ENCODE peak calls at places on chromosomes 7 and 10, in nine cellular contexts. One of them, this sample, is unnamed.

GRCh38 chr10:103800789-103801540 is 54.4 kb downstream of the SH3PXD2A start:
- DNase-seq in H9: no peak
- DNase-seq in cardiac septum: no peak
- DNase-seq in GM19239: peak
- DNase-seq in mammary epithelial cell: peak
- DNase-seq in GM04504: no peak
- DNase-seq in heart right ventricle: no peak
- DNase-seq in stimulated activated CD4-positive, alpha-beta T cell treated with anti-CD3 and anti-CD28 coated beads, Interleukin-4, amount 100 ng/mL, for 4 hours: no peak
- DNase-seq in naive thymus-derived CD4-positive, alpha-beta T cell: no peak
- DNase-seq in this sample: peak

GRCh38 chr10:22285130-22285529 is 31.1 kb upstream of the COMMD3 start:
- DNase-seq in H9: no peak
- DNase-seq in cardiac septum: no peak
- DNase-seq in GM19239: no peak
- DNase-seq in mammary epithelial cell: no peak
- DNase-seq in GM04504: no peak
- DNase-seq in heart right ventricle: no peak
- DNase-seq in stimulated activated CD4-positive, alpha-beta T cell treated with anti-CD3 and anti-CD28 coated beads, Interleukin-4, amount 100 ng/mL, for 4 hours: no peak
- DNase-seq in naive thymus-derived CD4-positive, alpha-beta T cell: no peak
- DNase-seq in this sample: no peak

GRCh38 chr10:51266496-51266895 is 192.2 kb downstream of the PRKG1 start:
- DNase-seq in H9: no peak
- DNase-seq in cardiac septum: no peak
- DNase-seq in GM19239: no peak
- DNase-seq in mammary epithelial cell: no peak
- DNase-seq in GM04504: no peak
- DNase-seq in heart right ventricle: no peak
- DNase-seq in stimulated activated CD4-positive, alpha-beta T cell treated with anti-CD3 and anti-CD28 coated beads, Interleukin-4, amount 100 ng/mL, for 4 hours: no peak
- DNase-seq in naive thymus-derived CD4-positive, alpha-beta T cell: no peak
- DNase-seq in this sample: no peak

GRCh38 chr7:157427811-157428553 is 91.2 kb downstream of the DNAJB6 start:
- DNase-seq in H9: no peak
- DNase-seq in cardiac septum: peak
- DNase-seq in GM19239: no peak
- DNase-seq in mammary epithelial cell: no peak
- DNase-seq in GM04504: no peak
- DNase-seq in heart right ventricle: no peak
- DNase-seq in stimulated activated CD4-positive, alpha-beta T cell treated with anti-CD3 and anti-CD28 coated beads, Interleukin-4, amount 100 ng/mL, for 4 hours: no peak
- DNase-seq in naive thymus-derived CD4-positive, alpha-beta T cell: no peak
- DNase-seq in this sample: no peak

GRCh38 chr10:24519950-24520349 is 203.7 kb downstream of the ARHGAP21 start:
- DNase-seq in H9: peak
- DNase-seq in cardiac septum: no peak
- DNase-seq in GM19239: no peak
- DNase-seq in mammary epithelial cell: no peak
- DNase-seq in GM04504: no peak
- DNase-seq in heart right ventricle: no peak
- DNase-seq in stimulated activated CD4-positive, alpha-beta T cell treated with anti-CD3 and anti-CD28 coated beads, Interleukin-4, amount 100 ng/mL, for 4 hours: peak
- DNase-seq in naive thymus-derived CD4-positive, alpha-beta T cell: peak
- DNase-seq in this sample: peak

GRCh38 chr10:71548494-71548846 is 151.8 kb downstream of the CDH23 start:
- DNase-seq in H9: no peak
- DNase-seq in cardiac septum: no peak
- DNase-seq in GM19239: peak
- DNase-seq in mammary epithelial cell: no peak
- DNase-seq in GM04504: no peak
- DNase-seq in heart right ventricle: no peak
- DNase-seq in stimulated activated CD4-positive, alpha-beta T cell treated with anti-CD3 and anti-CD28 coated beads, Interleukin-4, amount 100 ng/mL, for 4 hours: no peak
- DNase-seq in naive thymus-derived CD4-positive, alpha-beta T cell: no peak
- DNase-seq in this sample: peak

GRCh38 chr10:87842220-87842641 is 21.1 kb downstream of the KLLN start:
- DNase-seq in H9: no peak
- DNase-seq in cardiac septum: no peak
- DNase-seq in GM19239: no peak
- DNase-seq in mammary epithelial cell: peak
- DNase-seq in GM04504: no peak
- DNase-seq in heart right ventricle: no peak
- DNase-seq in stimulated activated CD4-positive, alpha-beta T cell treated with anti-CD3 and anti-CD28 coated beads, Interleukin-4, amount 100 ng/mL, for 4 hours: no peak
- DNase-seq in naive thymus-derived CD4-positive, alpha-beta T cell: no peak
- DNase-seq in this sample: no peak

GRCh38 chr10:30436200-30436599 is 2.2 kb downstream of the MAP3K8 start:
- DNase-seq in H9: peak
- DNase-seq in cardiac septum: no peak
- DNase-seq in GM19239: no peak
- DNase-seq in mammary epithelial cell: no peak
- DNase-seq in GM04504: no peak
- DNase-seq in heart right ventricle: peak
- DNase-seq in stimulated activated CD4-positive, alpha-beta T cell treated with anti-CD3 and anti-CD28 coated beads, Interleukin-4, amount 100 ng/mL, for 4 hours: no peak
- DNase-seq in naive thymus-derived CD4-positive, alpha-beta T cell: no peak
- DNase-seq in this sample: no peak

GRCh38 chr10:96587255-96588059 is 645 bp upstream of the TM9SF3 start:
- DNase-seq in H9: no peak
- DNase-seq in cardiac septum: peak
- DNase-seq in GM19239: no peak
- DNase-seq in mammary epithelial cell: peak
- DNase-seq in GM04504: peak
- DNase-seq in heart right ventricle: peak
- DNase-seq in stimulated activated CD4-positive, alpha-beta T cell treated with anti-CD3 and anti-CD28 coated beads, Interleukin-4, amount 100 ng/mL, for 4 hours: no peak
- DNase-seq in naive thymus-derived CD4-positive, alpha-beta T cell: peak
- DNase-seq in this sample: no peak

GRCh38 chr7:44321796-44322195 is 3.6 kb downstream of the CAMK2B start:
- DNase-seq in H9: no peak
- DNase-seq in cardiac septum: peak
- DNase-seq in GM19239: no peak
- DNase-seq in mammary epithelial cell: no peak
- DNase-seq in GM04504: no peak
- DNase-seq in heart right ventricle: no peak
- DNase-seq in stimulated activated CD4-positive, alpha-beta T cell treated with anti-CD3 and anti-CD28 coated beads, Interleukin-4, amount 100 ng/mL, for 4 hours: no peak
- DNase-seq in naive thymus-derived CD4-positive, alpha-beta T cell: no peak
- DNase-seq in this sample: no peak

GRCh38 chr7:38932509-38933168 is 23.6 kb upstream of the VPS41 start:
- DNase-seq in H9: peak
- DNase-seq in cardiac septum: no peak
- DNase-seq in GM19239: peak
- DNase-seq in mammary epithelial cell: peak
- DNase-seq in GM04504: peak
- DNase-seq in heart right ventricle: peak
- DNase-seq in stimulated activated CD4-positive, alpha-beta T cell treated with anti-CD3 and anti-CD28 coated beads, Interleukin-4, amount 100 ng/mL, for 4 hours: peak
- DNase-seq in naive thymus-derived CD4-positive, alpha-beta T cell: peak
- DNase-seq in this sample: peak

GRCh38 chr10:124894569-124895215 is 47.2 kb upstream of the ZRANB1 start:
- DNase-seq in H9: no peak
- DNase-seq in cardiac septum: peak
- DNase-seq in GM19239: no peak
- DNase-seq in mammary epithelial cell: no peak
- DNase-seq in GM04504: no peak
- DNase-seq in heart right ventricle: no peak
- DNase-seq in stimulated activated CD4-positive, alpha-beta T cell treated with anti-CD3 and anti-CD28 coated beads, Interleukin-4, amount 100 ng/mL, for 4 hours: no peak
- DNase-seq in naive thymus-derived CD4-positive, alpha-beta T cell: no peak
- DNase-seq in this sample: no peak

GRCh38 chr10:113087082-113088029 is 137.3 kb downstream of the TCF7L2 start:
- DNase-seq in H9: peak
- DNase-seq in cardiac septum: no peak
- DNase-seq in GM19239: no peak
- DNase-seq in mammary epithelial cell: peak
- DNase-seq in GM04504: peak
- DNase-seq in heart right ventricle: peak
- DNase-seq in stimulated activated CD4-positive, alpha-beta T cell treated with anti-CD3 and anti-CD28 coated beads, Interleukin-4, amount 100 ng/mL, for 4 hours: no peak
- DNase-seq in naive thymus-derived CD4-positive, alpha-beta T cell: no peak
- DNase-seq in this sample: no peak

This sample was measured in GM10248.